ENCODE peak calls at places on chromosomes 7 and 10, in six cellular contexts. M is GM10248, K is MM.1S, I is HFFc6, X is astrocyte of the cerebellum, Y is kidney epithelial cell. J is an unnamed sample.

GRCh38 chr7:151806204-151806603 is 70.7 kb downstream of the PRKAG2 start:
- DNase-seq in X (peak; percentile 66), I (no peak), M (no peak), K (no peak), Y (no peak), J (no peak)

GRCh38 chr7:37181550-37181932 is 267.1 kb downstream of the ELMO1 start:
- DNase-seq in I (no peak), Y (no peak), X (no peak), M (no peak), K (no peak), J (no peak)

GRCh38 chr10:74825033-74825370 is 1.4 kb upstream of the KAT6B start:
- DNase-seq in Y (no peak), K (peak; percentile 35), I (no peak), X (no peak), M (peak; percentile 60), J (no peak)

GRCh38 chr10:29618341-29619171 is 16.2 kb downstream of the SVIL start:
- DNase-seq in Y (no peak), K (no peak), M (no peak), I (no peak), X (no peak), J (no peak)

GRCh38 chr7:25382175-25382574 is 153.9 kb upstream of the NPVF start:
- DNase-seq in Y (no peak), I (no peak), K (no peak), M (no peak), X (no peak), J (no peak)

GRCh38 chr7:76071316-76072242 is 23.7 kb downstream of the MDH2 start:
- DNase-seq in X (no peak), K (no peak), I (no peak), M (no peak), Y (no peak), J (no peak)

GRCh38 chr10:90920986-90921643 is at the start of gene ANKRD1:
- DNase-seq in K (no peak), Y (peak; percentile 98), I (peak; percentile 86), X (peak; percentile 49), M (no peak), J (no peak)

GRCh38 chr10:124264271-124264670 is 154.5 kb downstream of the OAT start:
- DNase-seq in X (no peak), M (no peak), K (no peak), I (no peak), Y (no peak), J (no peak)

GRCh38 chr10:70778267-70778924 is 6.8 kb downstream of the TBATA start:
- DNase-seq in K (no peak), X (no peak), I (no peak), Y (no peak), M (peak; percentile 9), J (no peak)

GRCh38 chr7:934469-935320 is 19.8 kb downstream of the ADAP1 start:
- DNase-seq in Y (no peak), M (no peak), K (no peak), I (no peak), X (no peak), J (no peak)

GRCh38 chr7:42414028-42414427 is 177.0 kb upstream of the GLI3 start:
- DNase-seq in K (no peak), I (no peak), X (no peak), Y (no peak), M (no peak), J (no peak)

GRCh38 chr7:28405662-28406061 is 6.7 kb upstream of the CREB5 start:
- DNase-seq in I (no peak), X (peak; percentile 68), K (no peak), Y (no peak), M (peak; percentile 21), J (peak; percentile 30)

GRCh38 chr7:28192786-28193581 is 12.4 kb upstream of the JAZF1 start:
- DNase-seq in K (no peak), M (no peak), X (no peak), I (no peak), Y (no peak), J (no peak)

GRCh38 chr10:50527438-50528043 is 96.2 kb downstream of the SGMS1 start:
- DNase-seq in I (no peak), X (no peak), M (no peak), K (no peak), Y (no peak), J (no peak)

GRCh38 chr10:98433881-98434732 is 12.6 kb downstream of the HPS1 start:
- DNase-seq in X (peak; percentile 11), K (no peak), M (no peak), Y (peak; percentile 74), I (peak; percentile 46), J (no peak)

GRCh38 chr7:65216469-65216868 is 157.2 kb upstream of the ZNF92 start:
- DNase-seq in X (peak; percentile 9), Y (no peak), I (no peak), K (peak; percentile 82), M (peak; percentile 32), J (peak; percentile 23)

GRCh38 chr7:127438836-127439235 is 46.3 kb upstream of the ZNF800 start:
- DNase-seq in K (no peak), I (no peak), Y (no peak), X (no peak), M (no peak), J (no peak)

GRCh38 chr7:71633571-71634008 is 501.6 kb downstream of the GALNT17 start:
- DNase-seq in I (peak; percentile 43), K (no peak), Y (peak; percentile 96), M (no peak), X (peak; percentile 78), J (no peak)

GRCh38 chr7:123060446-123060845 is 64.9 kb upstream of the TAS2R16 start:
- DNase-seq in M (no peak), Y (no peak), I (no peak), K (no peak), X (no peak), J (no peak)

GRCh38 chr7:123051916-123052315 is 56.4 kb upstream of the TAS2R16 start:
- DNase-seq in K (no peak), M (no peak), X (no peak), Y (no peak), I (no peak), J (no peak)

GRCh38 chr7:123057926-123058325 is 62.4 kb upstream of the TAS2R16 start:
- DNase-seq in X (no peak), K (no peak), M (no peak), Y (no peak), I (no peak), J (no peak)

GRCh38 chr7:123054357-123055133 is 59.0 kb upstream of the TAS2R16 start:
- DNase-seq in M (no peak), Y (no peak), X (no peak), K (no peak), I (no peak), J (no peak)
- TF ChIP-seq CTCF in M (no peak), Y (no peak), X (peak; percentile 15), K (peak; percentile 20), I (no peak), J (no peak)

GRCh38 chr7:146656988-146657387 is 540.4 kb downstream of the CNTNAP2 start:
- DNase-seq in I (no peak), K (peak; percentile 10), Y (no peak), M (no peak), X (no peak), J (no peak)
- TF ChIP-seq CTCF in I (no peak), K (peak; percentile 28), Y (peak; percentile 4), M (no peak), X (no peak), J (no peak)

GRCh38 chr7:22657479-22657878 is 69.5 kb upstream of the IL6 start:
- DNase-seq in I (no peak), Y (no peak), X (no peak), K (no peak), M (no peak), J (no peak)
- TF ChIP-seq CTCF in I (peak; percentile 53), Y (no peak), X (no peak), K (no peak), M (no peak), J (no peak)

DNA sequence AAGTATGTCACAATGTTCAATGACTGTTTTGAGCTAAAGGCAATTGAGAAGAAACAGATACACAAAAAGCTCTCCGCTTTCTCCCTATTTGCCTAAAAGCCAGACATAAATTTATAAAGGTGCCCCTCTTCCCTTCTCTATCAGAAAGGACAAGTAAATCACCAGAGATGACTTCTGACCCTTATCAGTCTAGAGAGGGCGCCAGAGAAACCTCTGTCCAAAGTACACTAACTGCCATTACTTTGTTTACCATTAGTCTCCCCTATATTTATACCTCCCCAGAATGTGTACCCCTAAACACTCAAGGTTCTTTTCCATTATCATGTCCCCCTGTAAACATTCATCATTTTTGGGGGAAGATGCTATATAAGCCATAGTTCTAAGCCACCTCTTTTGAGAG is 49.3 kb downstream of the TPK1 start:
- DNase-seq in M (peak; percentile 16), K (peak; percentile 26), X (no peak), Y (no peak), I (no peak), J (peak; percentile 22)
- TF ChIP-seq CTCF in M (peak; percentile 47), K (peak; percentile 40), X (no peak), Y (peak; percentile 25), I (no peak), J (peak; percentile 39)

DNA sequence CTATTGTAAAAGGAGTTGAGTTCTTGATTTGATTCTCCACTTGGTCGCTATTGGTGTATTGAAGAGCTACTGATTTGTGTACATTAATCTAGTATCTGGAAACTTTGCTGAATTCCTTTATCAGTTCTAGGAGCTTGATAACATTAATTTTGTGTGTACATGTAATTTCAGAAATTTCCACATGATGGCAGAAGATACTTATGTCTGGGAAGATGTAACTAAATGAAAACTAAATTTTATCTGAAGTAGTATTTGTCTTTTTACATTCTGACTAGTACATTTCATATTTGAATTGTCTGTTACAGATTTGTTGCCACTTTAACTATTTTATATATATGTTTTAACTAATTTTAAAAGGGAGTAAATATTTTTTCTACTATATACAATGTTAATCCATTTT is 27.6 kb downstream of the SDHAF3 start:
- DNase-seq in Y (no peak), K (peak; percentile 39), M (no peak), I (peak; percentile 42), X (peak; percentile 35), J (no peak)
- TF ChIP-seq CTCF in Y (peak; percentile 23), K (peak; percentile 45), M (peak; percentile 46), I (peak; percentile 83), X (peak; percentile 9), J (peak; percentile 40)